ENCODE peak calls at places on chromosomes 5 and 9, in eight cellular contexts. Z, K, W, Q, L, U, R and N are unnamed samples. For H3K4me1 and H3K36me3, the result is how much of the 10 kb centered on the place peaks cover.

GRCh38 chr9:88418715-88419540 is 30.7 kb downstream of the SPIN1 start:
- DNase-seq in Q (no peak), L (no peak), K (no peak), Z (no peak), W (no peak), R (no peak), U (no peak), N (no peak)

GRCh38 chr5:6758706-6759105 is 45.5 kb downstream of the TENT4A start:
- DNase-seq in K (no peak), Z (no peak), W (no peak), R (no peak), L (no peak), U (no peak), Q (no peak), N (no peak)

GRCh38 chr5:82277613-82277986 is 554 bp downstream of the RPS23 start:
- DNase-seq in L (no peak), W (no peak), Z (no peak), U (no peak), Q (no peak), R (no peak), K (no peak), N (no peak)

GRCh38 chr9:23573800-23574199 is 252.2 kb downstream of the ELAVL2 start:
- DNase-seq in R (no peak), W (no peak), K (no peak), U (no peak), L (no peak), Z (no peak), Q (no peak), N (no peak)

GRCh38 chr9:87276327-87276841 is 221.3 kb upstream of the DAPK1 start:
- DNase-seq in K (no peak), R (no peak), Q (no peak), Z (peak), L (peak), U (no peak), W (peak), N (no peak)

GRCh38 chr5:144697847-144698262 is 527.2 kb downstream of the KCTD16 start:
- DNase-seq in W (peak), Q (peak), U (no peak), K (no peak), Z (peak), L (peak), R (no peak), N (no peak)

GRCh38 chr9:16705121-16705604 is 165.3 kb downstream of the BNC2 start:
- DNase-seq in R (no peak), U (no peak), L (peak), Z (peak), K (peak), W (peak), Q (peak), N (no peak)

GRCh38 chr9:122372856-122373845 is 2.3 kb downstream of the PTGS1 start:
- DNase-seq in R (no peak), U (no peak), K (no peak), Z (no peak), L (no peak), W (no peak), Q (peak), N (no peak)

GRCh38 chr5:111782171-111782570 is 25.2 kb upstream of the NREP start:
- DNase-seq in Q (no peak), K (no peak), Z (peak), R (no peak), L (no peak), U (no peak), W (peak), N (no peak)

GRCh38 chr5:135208555-135209494 is 174.8 kb upstream of the PITX1 start:
- DNase-seq in W (peak), K (no peak), R (peak), Z (peak), U (peak), L (peak), Q (peak), N (no peak)

GRCh38 chr5:118311103-118311502 is 677.2 kb downstream of the DTWD2 start:
- DNase-seq in W (no peak), L (no peak), R (no peak), Q (no peak), U (no peak), K (no peak), Z (no peak), N (no peak)

GRCh38 chr5:32353420-32353819 is 40.7 kb upstream of the MTMR12 start:
- DNase-seq in Z (no peak), U (no peak), L (no peak), W (no peak), Q (no peak), R (no peak), K (no peak), N (no peak)

GRCh38 chr9:87324613-87325194 is 173.0 kb upstream of the DAPK1 start:
- DNase-seq in Z (peak), W (peak), R (peak), K (peak), Q (peak), L (peak), U (peak), N (peak)

GRCh38 chr5:28810751-28811136 is 1772.4 kb upstream of the CDH9 start:
- DNase-seq in Z (no peak), L (no peak), K (no peak), U (peak), R (no peak), Q (peak), W (no peak), N (no peak)

GRCh38 chr9:29322240-29322639 is 1749.0 kb upstream of the C9orf72 start:
- DNase-seq in W (no peak), U (no peak), Q (no peak), R (no peak), K (no peak), L (peak), Z (no peak), N (no peak)

GRCh38 chr5:143350790-143351603 is 52.5 kb downstream of the NR3C1 start:
- DNase-seq in U (no peak), W (peak), L (peak), Q (no peak), K (no peak), R (peak), Z (peak), N (no peak)

GRCh38 chr5:43245724-43246385 is 53.8 kb downstream of the NIM1K start:
- DNase-seq in U (no peak), K (no peak), Z (no peak), W (no peak), Q (no peak), L (no peak), R (no peak), N (no peak)

GRCh38 chr5:177301503-177302165 is 1.9 kb downstream of the RAB24 start:
- DNase-seq in Q (no peak), R (no peak), L (no peak), W (no peak), U (no peak), Z (no peak), K (no peak), N (no peak)

GRCh38 chr9:34651286-34651685 is 699 bp upstream of the IL11RA start:
- DNase-seq in Z (peak), K (no peak), U (no peak), Q (no peak), L (peak), W (peak), R (no peak), N (no peak)

GRCh38 chr9:79196606-79197005 is 375.2 kb upstream of the TLE4 start:
- DNase-seq in K (no peak), W (peak), Q (no peak), R (no peak), U (no peak), Z (peak), L (peak), N (no peak)

GRCh38 chr5:39249560-39250274 is 30.4 kb upstream of the FYB1 start:
- DNase-seq in Q (no peak), Z (no peak), U (no peak), R (no peak), L (no peak), W (no peak), K (no peak), N (no peak)

GRCh38 chr5:9670371-9670770 is 40.2 kb upstream of the TAS2R1 start:
- DNase-seq in Z (peak), K (no peak), U (no peak), R (no peak), L (no peak), W (no peak), Q (no peak), N (no peak)

DNA sequence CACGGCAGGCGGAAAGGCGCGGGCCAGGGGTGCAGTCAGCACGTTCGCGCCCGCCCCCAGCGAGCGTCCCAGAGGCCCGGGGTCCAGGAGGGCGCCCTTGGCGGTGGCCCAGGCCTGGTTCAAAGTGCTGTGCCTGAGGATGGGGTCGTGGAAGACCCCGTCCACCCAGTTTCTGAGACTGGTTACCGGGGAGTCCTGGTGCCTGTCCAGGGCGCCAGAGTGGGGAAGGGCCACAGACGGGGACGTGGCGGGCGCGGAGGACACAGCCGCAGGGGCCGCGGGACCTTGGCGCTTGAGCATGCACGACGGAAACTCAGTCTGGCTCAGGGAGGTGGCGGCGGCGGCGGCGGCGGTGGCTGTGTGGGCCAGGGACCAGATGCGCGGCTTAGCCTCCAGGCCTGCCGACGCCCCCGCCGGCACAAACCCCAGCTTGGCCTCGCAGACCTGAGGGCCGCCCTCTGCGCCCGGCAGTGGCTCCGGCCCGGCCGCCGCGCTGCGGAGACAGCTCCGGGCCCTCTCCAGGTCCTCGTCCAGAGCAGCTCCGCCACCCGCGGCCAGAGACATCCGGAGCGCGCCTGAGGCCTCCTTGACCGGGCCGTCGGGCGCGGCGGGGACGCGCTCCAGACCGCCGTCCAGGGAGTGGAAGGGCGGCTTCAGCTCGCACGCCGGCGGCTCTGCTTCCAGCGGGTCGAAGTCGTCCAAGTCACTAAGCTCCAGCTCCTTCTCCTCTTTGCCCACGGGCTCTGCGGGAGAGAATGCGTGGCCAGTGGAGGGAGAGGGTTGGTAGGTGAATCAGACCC is 4.5 kb downstream of the IRX4 start:
- DNase-seq in Q (peak), K (no peak), L (no peak), Z (no peak), W (no peak), R (no peak), U (no peak), N (no peak)
- H3K4me1 ChIP-seq in Q (under half), K (under half), L (under half), Z (under half), W (under half), R (under half), U (under half), N (under half)

DNA sequence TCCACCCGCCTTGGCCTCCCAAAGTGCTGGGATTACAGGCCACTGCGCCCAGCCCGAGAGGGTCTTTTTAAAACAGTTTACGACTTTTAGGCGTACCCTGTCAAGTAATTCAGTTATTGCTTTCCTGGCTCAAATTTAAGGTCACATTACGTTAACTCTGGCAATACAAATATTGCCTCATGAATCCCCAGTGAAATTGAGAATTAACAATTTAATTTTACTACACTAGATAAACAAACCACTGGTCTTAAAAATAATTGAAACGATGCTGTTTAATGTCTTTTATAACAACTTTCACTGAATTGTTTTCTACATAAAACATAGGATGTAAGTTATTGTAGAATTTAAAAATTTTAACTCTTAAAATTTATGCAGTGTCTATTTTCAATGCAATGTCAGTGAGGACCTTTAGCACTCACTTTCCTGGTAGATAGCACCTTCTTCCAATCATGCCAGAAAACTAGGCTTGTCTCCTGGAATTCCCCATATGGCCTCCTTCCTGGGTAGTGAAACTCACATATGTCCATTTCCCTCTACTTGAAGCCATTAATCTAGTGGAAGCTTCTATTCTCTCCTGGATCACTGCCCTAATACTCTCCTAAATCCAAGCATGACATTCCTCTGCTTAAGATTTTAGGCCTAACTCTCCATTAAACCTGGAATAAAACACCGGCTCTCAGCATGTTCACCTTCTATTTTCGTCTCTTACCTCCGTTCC is 13.5 kb downstream of the BASP1 start:
- DNase-seq in U (no peak), Q (no peak), K (no peak), Z (no peak), W (no peak), R (no peak), L (no peak), N (no peak)
- H3K36me3 ChIP-seq in U (under half), Q (under half), K (under half), Z (under half), W (under half), R (under half), L (half or more), N (half or more)

GRCh38 chr5:131747180-131748105 is 49.4 kb downstream of the FNIP1 start:
- DNase-seq in Z (peak), W (peak), K (no peak), L (peak), R (no peak), Q (no peak), U (no peak), N (no peak)
- H3K4me2 ChIP-seq in Z (peak), W (peak), K (no peak), L (no peak), R (no peak), Q (no peak), U (no peak), N (no peak)

GRCh38 chr5:139744471-139745120 is 51.0 kb upstream of the PSD2 start:
- DNase-seq in W (no peak), Q (no peak), L (no peak), K (no peak), Z (no peak), R (no peak), U (no peak), N (no peak)

GRCh38 chr5:139743001-139743771 is 52.4 kb upstream of the PSD2 start:
- DNase-seq in Q (no peak), Z (no peak), L (no peak), R (no peak), W (no peak), U (no peak), K (no peak), N (no peak)

GRCh38 chr5:139745121-139745799 is 50.3 kb upstream of the PSD2 start:
- DNase-seq in W (peak), Q (no peak), Z (peak), R (peak), K (no peak), U (no peak), L (peak), N (no peak)

GRCh38 chr5:139742173-139742903 is 53.3 kb upstream of the PSD2 start:
- DNase-seq in Q (no peak), W (no peak), R (no peak), L (no peak), Z (no peak), U (peak), K (no peak), N (no peak)

DNA sequence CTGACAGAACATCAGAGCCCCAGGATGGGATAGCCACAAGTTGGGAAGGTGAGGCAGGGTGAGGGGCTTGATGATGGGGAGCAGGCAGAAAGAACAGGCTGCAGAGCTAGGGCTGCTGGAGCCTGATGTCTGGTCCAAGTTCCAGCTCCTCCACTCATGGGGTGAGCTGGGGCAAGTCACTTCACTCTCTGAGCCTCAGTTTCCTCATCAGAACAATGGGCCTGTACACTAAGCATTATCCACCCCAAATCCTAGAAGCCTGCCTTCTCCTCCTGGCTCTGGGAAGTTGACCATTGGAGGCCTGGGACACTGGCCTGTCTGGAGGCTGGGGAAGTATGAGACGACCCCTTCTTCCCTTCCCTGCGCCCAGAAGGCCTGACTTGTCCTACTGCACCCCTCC is 51.8 kb upstream of the PSD2 start:
- DNase-seq in Q (no peak), L (no peak), W (no peak), U (no peak), K (no peak), R (no peak), Z (no peak), N (no peak)
- H3K4me1 ChIP-seq in Q (under half), L (half or more), W (under half), U (half or more), K (under half), R (under half), Z (under half), N (under half)

GRCh38 chr5:151130235-151130921 is 27.2 kb downstream of the ANXA6 start:
- DNase-seq in W (no peak), U (no peak), K (no peak), R (no peak), Z (no peak), L (no peak), Q (no peak), N (no peak)
- H3K36me3 ChIP-seq in W (half or more), U (under half), K (under half), R (under half), Z (half or more), L (half or more), Q (under half), N (under half)

GRCh38 chr9:100091650-100092049 is 7.2 kb downstream of the ERP44 start:
- DNase-seq in Z (no peak), Q (no peak), L (no peak), U (no peak), W (no peak), R (no peak), K (no peak), N (no peak)
- H3K4me2 ChIP-seq in Z (no peak), Q (no peak), L (no peak), U (no peak), W (no peak), R (no peak), K (no peak), N (peak)

GRCh38 chr9:137423810-137424291 is 658 bp downstream of the NOXA1 start:
- DNase-seq in K (no peak), Q (peak), L (no peak), Z (no peak), U (no peak), R (no peak), W (no peak), N (no peak)

GRCh38 chr9:137423001-137423809 is at the start of the genes EXD3 and NOXA1:
- DNase-seq in Z (peak), W (peak), R (peak), K (peak), Q (peak), L (peak), U (peak), N (peak)

GRCh38 chr9:137421838-137422667 is 909 bp downstream of the EXD3 start:
- DNase-seq in U (no peak), W (no peak), K (no peak), Z (no peak), L (no peak), R (no peak), Q (peak), N (no peak)

GRCh38 chr9:137426018-137426681 is 3.0 kb downstream of the NOXA1 start:
- DNase-seq in K (no peak), U (no peak), W (no peak), Q (no peak), Z (no peak), R (no peak), L (no peak), N (no peak)

DNA sequence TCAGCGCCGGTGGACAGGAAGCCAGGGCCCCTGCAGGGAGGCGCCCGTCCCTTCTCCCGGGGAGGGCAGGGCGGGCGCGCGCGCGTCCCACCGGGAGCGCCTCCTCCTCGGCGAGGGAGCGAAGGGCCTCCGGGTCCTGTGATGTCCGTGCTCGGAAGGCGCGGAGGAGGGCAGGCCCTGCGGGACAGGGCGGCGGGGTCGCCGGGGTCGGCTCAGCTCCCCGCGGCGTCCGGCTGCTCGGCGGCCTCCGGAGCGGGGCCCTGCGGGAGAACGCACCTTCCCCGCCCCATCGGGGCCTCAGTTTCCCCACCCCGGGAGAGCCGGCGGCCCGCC is 328 bp downstream of the EXD3 start:
- DNase-seq in W (no peak), R (no peak), Q (no peak), L (peak), Z (no peak), K (no peak), U (no peak), N (peak)
- H3K4me1 ChIP-seq in W (under half), R (under half), Q (under half), L (under half), Z (under half), K (under half), U (under half), N (under half)

DNA sequence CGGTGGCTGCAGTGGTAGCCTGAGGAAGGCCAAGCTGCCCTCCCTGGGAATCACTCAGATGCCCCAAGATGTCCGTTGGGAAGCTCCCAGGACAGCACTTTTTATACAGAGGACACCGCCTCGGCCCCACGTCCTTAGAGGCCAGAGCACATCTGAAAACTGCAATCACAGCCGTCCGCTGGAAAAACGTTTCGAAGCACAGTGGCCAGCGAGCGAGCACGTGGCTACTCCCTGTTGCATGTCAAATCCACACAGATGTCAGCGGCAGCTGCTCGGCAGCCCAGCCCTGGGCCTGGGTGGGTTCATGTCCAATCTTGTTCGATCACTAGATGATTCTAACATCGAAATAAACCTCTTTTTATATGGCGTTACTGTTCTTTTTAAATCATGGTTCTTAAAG is 8.9 kb downstream of the PPP1R26 start:
- DNase-seq in L (no peak), Z (no peak), U (no peak), R (no peak), K (no peak), Q (no peak), W (no peak), N (no peak)
- H3K36me3 ChIP-seq in L (under half), Z (under half), U (under half), R (under half), K (under half), Q (under half), W (under half), N (under half)

GRCh38 chr9:133874061-133874638 is 118.0 kb downstream of the VAV2 start:
- DNase-seq in Q (no peak), L (peak), K (no peak), W (peak), U (no peak), R (peak), Z (no peak), N (no peak)

GRCh38 chr9:133876836-133877235 is 115.3 kb downstream of the VAV2 start:
- DNase-seq in Z (no peak), W (no peak), U (no peak), R (no peak), L (no peak), K (no peak), Q (no peak), N (no peak)

GRCh38 chr9:133874659-133875058 is 117.5 kb downstream of the VAV2 start:
- DNase-seq in U (no peak), Z (no peak), K (no peak), W (no peak), Q (no peak), L (no peak), R (no peak), N (no peak)

GRCh38 chr9:133876144-133876543 is 116.0 kb downstream of the VAV2 start:
- DNase-seq in U (no peak), W (no peak), Z (no peak), R (no peak), L (no peak), K (no peak), Q (peak), N (no peak)

GRCh38 chr9:133875131-133875530 is 117.0 kb downstream of the VAV2 start:
- DNase-seq in K (no peak), U (no peak), W (no peak), L (no peak), R (no peak), Z (no peak), Q (no peak), N (no peak)
- H3K4me2 ChIP-seq in K (no peak), U (no peak), W (no peak), L (no peak), R (peak), Z (no peak), Q (no peak), N (no peak)

GRCh38 chr5:5315068-5315835 is 107.2 kb upstream of the ICE1 start:
- DNase-seq in R (no peak), U (no peak), W (no peak), K (no peak), Z (no peak), L (no peak), Q (no peak), N (no peak)
- H3K4me1 ChIP-seq in R (under half), U (under half), W (under half), K (under half), Z (under half), L (under half), Q (under half), N (under half)